ENCODE peak calls at places on chromosomes 4 and X, in eight cellular contexts. F is fibroblast of the aortic adventitia; P is SJSA1; R is stimulated activated naive CD8-positive, alpha-beta T cell treated with anti-CD3 and anti-CD28 coated beads, Interleukin-15, Interleukin-2, amounts not matched to agents 100 U/mL and 50 U/mL, for 24 hours; D is activated T-cell treated with anti-CD3 and anti-CD28 coated beads, Interleukin-2, amount 50 U/mL, for 4 hours; L is activated CD8-positive, alpha-beta memory T cell treated with anti-CD3 and anti-CD28 coated beads for 1 hour; X is heart right ventricle; N is effector memory CD8-positive, alpha-beta T cell. U is an unnamed sample.

GRCh38 chr4:5710065-5710961 is 688 bp upstream of the EVC start:
- DNase-seq in F (peak), P (peak), R (no peak), D (no peak), L (no peak), X (no peak), N (no peak), U (no peak)

GRCh38 chr4:145195167-145195952 is 15.0 kb upstream of the OTUD4 start:
- DNase-seq in F (no peak), P (no peak), R (no peak), D (no peak), L (no peak), X (no peak), N (no peak), U (no peak)

GRCh38 chr4:185265942-185266341 is 56.5 kb downstream of the SNX25 start:
- DNase-seq in F (peak), P (no peak), R (no peak), D (no peak), L (no peak), X (no peak), N (no peak), U (no peak)

GRCh38 chr4:81652069-81652478 is 180.4 kb upstream of the RASGEF1B start:
- DNase-seq in F (no peak), P (no peak), R (no peak), D (no peak), L (no peak), X (no peak), N (no peak), U (no peak)

GRCh38 chr4:47017081-47017480 is 14.3 kb upstream of the GABRB1 start:
- DNase-seq in F (no peak), P (peak), R (no peak), D (no peak), L (no peak), X (no peak), N (no peak), U (no peak)

GRCh38 chr4:89308161-89308500 is 531 bp upstream of the GPRIN3 start:
- DNase-seq in F (peak), P (no peak), R (no peak), D (no peak), L (no peak), X (no peak), N (no peak), U (peak)

GRCh38 chrX:134501942-134502341 is 42.0 kb downstream of the HPRT1 start:
- DNase-seq in F (no peak), P (no peak), R (no peak), D (no peak), L (no peak), X (no peak), N (no peak), U (no peak)

GRCh38 chrX:122545778-122546177 is 638.3 kb upstream of the GRIA3 start:
- DNase-seq in F (no peak), P (no peak), R (no peak), D (no peak), L (no peak), X (no peak), N (no peak), U (no peak)

GRCh38 chrX:43785930-43786591 is 96.2 kb downstream of the MAOB start:
- DNase-seq in F (no peak), P (no peak), R (no peak), D (no peak), L (no peak), X (no peak), N (no peak), U (no peak)

GRCh38 chrX:12013220-12013619 is 125.1 kb upstream of the FRMPD4 start:
- DNase-seq in F (peak), P (peak), R (no peak), D (no peak), L (no peak), X (no peak), N (no peak), U (no peak)

GRCh38 chr4:175891863-175892262 is 79.8 kb upstream of the GPM6A start:
- DNase-seq in F (peak), P (no peak), R (no peak), D (no peak), L (no peak), X (no peak), N (no peak), U (no peak)

GRCh38 chr4:151953286-151953685 is 192.5 kb upstream of the GATB start:
- DNase-seq in F (no peak), P (no peak), R (no peak), D (no peak), L (no peak), X (no peak), N (no peak), U (no peak)

GRCh38 chr4:87978656-87979055 is 3.1 kb downstream of the SPP1 start:
- DNase-seq in F (peak), P (no peak), R (no peak), D (no peak), L (no peak), X (no peak), N (no peak), U (no peak)

GRCh38 chr4:1873291-1873690 is 2.1 kb downstream of the NSD2 start:
- DNase-seq in F (no peak), P (no peak), R (no peak), D (no peak), L (no peak), X (no peak), N (no peak), U (no peak)

GRCh38 chr4:2811830-2812599 is 19.1 kb downstream of the SH3BP2 start:
- DNase-seq in F (peak), P (peak), R (peak), D (peak), L (no peak), X (peak), N (peak), U (peak)

GRCh38 chr4:116585240-116585639 is 500.1 kb downstream of the TRAM1L1 start:
- DNase-seq in F (no peak), P (no peak), R (no peak), D (no peak), L (no peak), X (no peak), N (no peak), U (no peak)

GRCh38 chrX:20361081-20361889 is 94.6 kb upstream of the RPS6KA3 start:
- DNase-seq in F (peak), P (no peak), R (no peak), D (no peak), L (no peak), X (no peak), N (no peak), U (no peak)

GRCh38 chrX:76279007-76279406 is 106.1 kb downstream of the PBDC1 start:
- DNase-seq in F (peak), P (peak), R (peak), D (peak), L (peak), X (peak), N (peak), U (peak)

U was measured in naive thymus-derived CD4-positive, alpha-beta T cell.